ENCODE peak calls at places on chromosome 20, in nine cellular contexts. D is IMR-90, F is brain microvascular endothelial cell, X is neural crest cell, E is fibroblast of the aortic adventitia, M is psoas muscle, K is breast epithelium, H is upper lobe of left lung, O is osteocyte. V is an unnamed sample.

GRCh38 chr20:6466065-6466810 is 301.2 kb upstream of the BMP2 start:
- DNase-seq in F (peak; percentile 60), E (no peak), K (no peak), M (no peak), D (peak; percentile 45), X (no peak), H (no peak), O (no peak), V (no peak)

GRCh38 chr20:25987073-25987927 is 290.6 kb upstream of the ZNF337 start:
- DNase-seq in X (no peak), H (peak; percentile 89), E (peak; percentile 24), F (peak; percentile 35), M (peak; percentile 72), D (peak; percentile 10), K (no peak), O (peak; percentile 85), V (no peak)

GRCh38 chr20:38729767-38730166 is 5.5 kb downstream of the SLC32A1 start:
- DNase-seq in E (no peak), H (no peak), F (no peak), D (no peak), X (no peak), K (no peak), M (no peak), O (no peak), V (no peak)

GRCh38 chr20:17808782-17809181 is 109.0 kb downstream of the BANF2 start:
- DNase-seq in E (no peak), H (no peak), X (no peak), M (peak; percentile 23), D (no peak), K (no peak), O (no peak), F (no peak), V (no peak)

GRCh38 chr20:722822-723644 is 45.3 kb downstream of the SLC52A3 start:
- DNase-seq in O (no peak), D (no peak), M (no peak), X (no peak), K (no peak), H (peak; percentile 30), F (no peak), E (no peak), V (no peak)

GRCh38 chr20:41275181-41275793 is 42.2 kb downstream of the ZHX3 start:
- DNase-seq in O (no peak), F (peak; percentile 61), D (peak; percentile 73), E (peak; percentile 67), H (no peak), K (no peak), M (no peak), X (no peak), V (no peak)

GRCh38 chr20:25685276-25686080 is 11.2 kb downstream of the ZNF337 start:
- DNase-seq in H (no peak), O (no peak), M (no peak), D (no peak), F (no peak), E (no peak), X (no peak), K (no peak), V (no peak)

GRCh38 chr20:40016884-40017283 is 672.2 kb downstream of the MAFB start:
- DNase-seq in M (no peak), O (no peak), E (no peak), X (no peak), K (no peak), D (no peak), H (no peak), F (no peak), V (no peak)

GRCh38 chr20:57361517-57361916 is 10.5 kb downstream of the RAE1 start:
- DNase-seq in M (no peak), O (no peak), D (peak; percentile 87), F (peak; percentile 77), K (no peak), H (no peak), E (peak; percentile 83), X (no peak), V (no peak)

GRCh38 chr20:43824699-43825402 is 89.8 kb upstream of the TOX2 start:
- DNase-seq in O (no peak), D (peak; percentile 29), F (peak; percentile 40), X (peak; percentile 16), H (no peak), M (no peak), K (no peak), E (peak; percentile 53), V (no peak)

GRCh38 chr20:1844723-1845523 is 50.3 kb upstream of the SIRPA start:
- DNase-seq in D (peak; percentile 92), O (no peak), M (peak; percentile 66), K (no peak), E (peak; percentile 89), F (peak; percentile 12), X (no peak), H (no peak), V (no peak)

GRCh38 chr20:44026932-44027685 is 112.5 kb downstream of the TOX2 start:
- DNase-seq in E (no peak), D (no peak), K (no peak), X (no peak), O (no peak), H (no peak), F (no peak), M (no peak), V (no peak)

GRCh38 chr20:49248301-49248700 is 29.1 kb downstream of the DDX27 start:
- DNase-seq in O (no peak), M (no peak), K (no peak), D (no peak), H (peak; percentile 22), F (no peak), X (no peak), E (no peak), V (no peak)

GRCh38 chr20:41046716-41047115 is 18.1 kb downstream of the TOP1 start:
- DNase-seq in H (no peak), F (no peak), M (no peak), X (no peak), E (peak; percentile 33), O (no peak), D (peak; percentile 63), K (no peak), V (no peak)

GRCh38 chr20:50271674-50272412 is 81.2 kb downstream of the CEBPB start:
- DNase-seq in D (no peak), M (peak; percentile 72), K (no peak), H (no peak), E (no peak), F (no peak), X (no peak), O (no peak), V (no peak)

GRCh38 chr20:59515013-59515905 is 89.1 kb upstream of the PHACTR3 start:
- DNase-seq in M (peak; percentile 76), E (peak; percentile 36), X (peak; percentile 92), K (peak; percentile 70), H (peak; percentile 79), O (no peak), F (peak; percentile 58), D (peak; percentile 38), V (peak; percentile 64)

GRCh38 chr20:50317116-50317515 is 126.5 kb downstream of the CEBPB start:
- DNase-seq in K (no peak), E (no peak), H (no peak), D (no peak), X (no peak), F (no peak), O (no peak), M (no peak), V (no peak)

GRCh38 chr20:19683168-19683567 is 74.9 kb upstream of the RIN2 start:
- DNase-seq in K (no peak), M (no peak), H (no peak), X (no peak), O (no peak), D (no peak), E (no peak), F (no peak), V (no peak)

GRCh38 chr20:41475507-41475906 is 108.9 kb upstream of the EMILIN3 start:
- DNase-seq in E (peak; percentile 32), H (no peak), O (no peak), M (no peak), K (no peak), X (no peak), F (no peak), D (no peak), V (no peak)

GRCh38 chr20:1805161-1805581 is 90.0 kb upstream of the SIRPA start:
- DNase-seq in O (peak; percentile 70), E (no peak), H (no peak), K (no peak), M (no peak), X (no peak), D (no peak), F (no peak), V (no peak)

GRCh38 chr20:16417001-16417400 is 156.2 kb downstream of the KIF16B start:
- DNase-seq in E (no peak), K (no peak), O (no peak), X (no peak), D (no peak), F (no peak), H (no peak), M (no peak), V (no peak)

GRCh38 chr20:33689973-33690372 is 3.8 kb upstream of the E2F1 start:
- DNase-seq in F (peak; percentile 81), O (no peak), X (no peak), M (no peak), D (peak; percentile 66), E (peak; percentile 54), H (no peak), K (no peak), V (no peak)

GRCh38 chr20:31542963-31543362 is 28.7 kb downstream of the HM13 start:
- DNase-seq in F (no peak), K (no peak), D (no peak), O (no peak), M (no peak), X (no peak), H (no peak), E (no peak), V (no peak)

GRCh38 chr20:45469336-45470261 is at the start of gene WFDC2:
- DNase-seq in X (no peak), O (no peak), E (no peak), H (peak; percentile 90), D (no peak), F (no peak), M (no peak), K (peak; percentile 60), V (no peak)
- TF ChIP-seq CTCF in X (peak; percentile 23), O (no peak), E (no peak), H (no peak), D (no peak), F (no peak), M (no peak), K (no peak), V (no peak)

GRCh38 chr20:63572788-63573738 is 976 bp downstream of the HELZ2 start:
- DNase-seq in X (no peak), M (no peak), O (no peak), F (no peak), D (no peak), K (no peak), H (peak; percentile 82), E (no peak), V (no peak)
- TF ChIP-seq CTCF in X (peak; percentile 41), M (no peak), O (no peak), F (peak; percentile 42), D (peak; percentile 19), K (no peak), H (peak; percentile 28), E (no peak), V (no peak)

GRCh38 chr20:47230811-47231256 is 125.7 kb downstream of the ZMYND8 start:
- DNase-seq in E (no peak), D (peak; percentile 57), O (no peak), K (no peak), M (no peak), X (no peak), H (no peak), F (peak; percentile 43), V (no peak)
- TF ChIP-seq CTCF in E (no peak), D (no peak), O (no peak), K (no peak), M (no peak), X (no peak), H (no peak), F (no peak), V (no peak)

GRCh38 chr20:10647471-10647870 is 26.3 kb downstream of the JAG1 start:
- DNase-seq in F (no peak), M (no peak), O (no peak), X (no peak), K (no peak), H (no peak), E (no peak), D (no peak), V (no peak)
- TF ChIP-seq CTCF in F (peak; percentile 68), M (peak; percentile 15), O (peak; percentile 69), X (peak; percentile 66), K (no peak), H (no peak), E (peak; percentile 34), D (no peak), V (peak; percentile 4)

V was measured in D721Med.